ENCODE peak calls at places on chromosome 5, in ten cellular contexts. V, S, D, J, U, C, A, N, B and Y are unnamed samples.

GRCh38 chr5:14925326-14925725 is 53.7 kb upstream of the ANKH start:
- DNase-seq in V (no peak), S (no peak), D (no peak), J (no peak), U (no peak), C (no peak), A (peak; percentile 3), N (no peak), B (no peak), Y (no peak)

GRCh38 chr5:113060410-113061025 is 83.9 kb downstream of the DCP2 start:
- DNase-seq in V (no peak), S (no peak), D (no peak), J (no peak), U (no peak), C (no peak), A (no peak), N (no peak), B (no peak), Y (peak; percentile 46)

GRCh38 chr5:80654391-80655230 is at the start of the genes DHFR and MSH3:
- DNase-seq in V (peak; percentile 73), S (peak; percentile 93), D (peak; percentile 96), J (peak; percentile 89), U (peak; percentile 52), C (peak; percentile 76), A (peak; percentile 90), N (peak; percentile 98), B (peak; percentile 88), Y (peak; percentile 94)

GRCh38 chr5:120152472-120152871 is 311.6 kb upstream of the PRR16 start:
- DNase-seq in V (no peak), S (peak; percentile 17), D (no peak), J (peak; percentile 76), U (peak; percentile 72), C (no peak), A (peak; percentile 94), N (peak; percentile 58), B (no peak), Y (no peak)

GRCh38 chr5:80189701-80190100 is 66.1 kb downstream of the SERINC5 start:
- DNase-seq in V (no peak), S (no peak), D (no peak), J (no peak), U (no peak), C (no peak), A (no peak), N (no peak), B (no peak), Y (no peak)

GRCh38 chr5:27706832-27707231 is 668.4 kb upstream of the CDH9 start:
- DNase-seq in V (no peak), S (no peak), D (no peak), J (no peak), U (no peak), C (no peak), A (no peak), N (no peak), B (no peak), Y (no peak)

GRCh38 chr5:119070578-119070827 is 384 bp upstream of the DMXL1 start:
- DNase-seq in V (no peak), S (no peak), D (peak; percentile 93), J (no peak), U (no peak), C (peak; percentile 66), A (no peak), N (peak; percentile 17), B (peak; percentile 86), Y (no peak)

GRCh38 chr5:10849278-10849677 is 88.2 kb upstream of the DAP start:
- DNase-seq in V (no peak), S (no peak), D (no peak), J (no peak), U (no peak), C (no peak), A (peak; percentile 77), N (no peak), B (no peak), Y (no peak)

GRCh38 chr5:127299678-127300077 is 9.1 kb downstream of the MEGF10 start:
- DNase-seq in V (no peak), S (no peak), D (peak; percentile 38), J (no peak), U (no peak), C (no peak), A (no peak), N (no peak), B (no peak), Y (no peak)

GRCh38 chr5:112264666-112265065 is 154.4 kb downstream of the EPB41L4A start:
- DNase-seq in V (no peak), S (no peak), D (no peak), J (no peak), U (no peak), C (no peak), A (no peak), N (no peak), B (no peak), Y (no peak)

GRCh38 chr5:172364773-172365172 is 81.2 kb upstream of the UBTD2 start:
- DNase-seq in V (no peak), S (peak; percentile 29), D (no peak), J (no peak), U (no peak), C (no peak), A (no peak), N (no peak), B (no peak), Y (peak; percentile 59)

GRCh38 chr5:93107828-93108520 is 473.0 kb downstream of the NR2F1-AS1 start:
- DNase-seq in V (no peak), S (no peak), D (no peak), J (no peak), U (no peak), C (no peak), A (peak; percentile 86), N (no peak), B (no peak), Y (no peak)

GRCh38 chr5:135578685-135579341 is at the start of gene CXCL14:
- DNase-seq in V (peak; percentile 52), S (no peak), D (peak; percentile 84), J (no peak), U (no peak), C (peak; percentile 71), A (peak; percentile 57), N (peak; percentile 89), B (peak; percentile 47), Y (no peak)

GRCh38 chr5:135578305-135578684 is 496 bp downstream of the CXCL14 start:
- DNase-seq in V (no peak), S (no peak), D (peak; percentile 40), J (no peak), U (no peak), C (no peak), A (no peak), N (peak; percentile 50), B (no peak), Y (no peak)

GRCh38 chr5:135576075-135576599 is 2.7 kb downstream of the CXCL14 start:
- DNase-seq in V (no peak), S (no peak), D (peak; percentile 34), J (no peak), U (no peak), C (no peak), A (no peak), N (peak; percentile 89), B (no peak), Y (no peak)

GRCh38 chr5:135574493-135574892 is 4.3 kb downstream of the CXCL14 start:
- DNase-seq in V (no peak), S (no peak), D (no peak), J (no peak), U (no peak), C (no peak), A (no peak), N (no peak), B (no peak), Y (no peak)

GRCh38 chr5:135577421-135577820 is 1.4 kb downstream of the CXCL14 start:
- DNase-seq in V (no peak), S (no peak), D (peak; percentile 28), J (no peak), U (no peak), C (no peak), A (no peak), N (no peak), B (no peak), Y (no peak)
- H3K27me3 ChIP-seq in V (peaks cover 44% of the 10 kb centered on the region), S (peaks cover 4% of the 10 kb centered on the region), D (peaks cover 61% of the 10 kb centered on the region), J (peaks cover 45% of the 10 kb centered on the region), U (peaks cover 20% of the 10 kb centered on the region), C (peaks cover 30% of the 10 kb centered on the region), A (peaks cover 62% of the 10 kb centered on the region), N (peaks cover 38% of the 10 kb centered on the region), B (peaks cover 53% of the 10 kb centered on the region), Y (peaks cover 32% of the 10 kb centered on the region)

GRCh38 chr5:37198066-37198465 is 51.1 kb downstream of the CPLANE1 start:
- DNase-seq in V (no peak), S (no peak), D (no peak), J (no peak), U (no peak), C (no peak), A (no peak), N (no peak), B (no peak), Y (no peak)
- H3K36me3 ChIP-seq in V (no peaks in the 10 kb centered on the region), S (peaks cover 64% of the 10 kb centered on the region), D (peaks cover 6% of the 10 kb centered on the region), J (peaks cover 36% of the 10 kb centered on the region), U (peaks cover 5% of the 10 kb centered on the region), C (peaks cover 49% of the 10 kb centered on the region), A (peaks cover 6% of the 10 kb centered on the region), N (peaks cover 24% of the 10 kb centered on the region), B (peaks cover 1% of the 10 kb centered on the region), Y (no peaks in the 10 kb centered on the region)

DNA sequence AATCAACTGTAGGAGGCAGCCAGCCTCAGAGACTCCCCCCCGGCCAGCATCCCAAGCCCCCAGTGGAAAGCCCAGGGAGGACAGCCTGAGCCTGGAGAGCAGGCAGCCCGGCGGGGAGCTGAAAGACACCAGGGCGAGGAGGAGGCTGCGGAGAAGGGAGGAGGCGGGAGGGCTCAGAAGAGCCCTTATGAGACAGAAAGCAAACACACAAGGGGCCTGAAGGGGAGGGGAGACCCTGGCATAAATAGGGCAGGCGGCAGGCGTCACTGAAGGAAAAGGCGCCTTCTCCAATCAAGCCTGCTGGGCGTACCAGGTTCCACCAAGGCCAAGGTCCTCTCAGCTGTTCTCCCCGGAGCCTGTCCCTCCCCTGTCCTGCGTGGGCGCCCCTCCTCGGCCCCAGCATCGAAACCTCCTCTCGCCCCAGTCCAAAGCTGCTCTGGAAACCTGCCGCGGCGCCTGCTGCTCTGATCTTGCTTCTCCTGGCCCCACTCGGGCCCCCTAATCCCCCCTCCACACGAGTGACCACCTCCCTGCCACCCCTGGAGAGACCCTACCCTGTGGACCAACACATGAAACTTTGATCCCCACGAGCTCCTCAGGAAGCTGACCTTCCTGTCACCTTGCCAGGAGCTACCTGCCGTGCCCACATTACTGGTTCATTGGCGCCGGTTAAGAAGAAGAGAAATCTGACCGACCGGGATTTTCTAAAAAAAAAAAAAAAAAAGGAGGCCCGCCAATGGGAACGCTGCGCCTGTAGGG is 1.2 kb downstream of the SLC9A3 start:
- DNase-seq in V (no peak), S (no peak), D (peak; percentile 64), J (no peak), U (no peak), C (no peak), A (no peak), N (no peak), B (no peak), Y (no peak)
- H3K27me3 ChIP-seq in V (peaks cover 68% of the 10 kb centered on the region), S (no peaks in the 10 kb centered on the region), D (peaks cover 67% of the 10 kb centered on the region), J (peaks cover 84% of the 10 kb centered on the region), U (peaks cover 41% of the 10 kb centered on the region), C (peaks cover 53% of the 10 kb centered on the region), A (peaks cover 84% of the 10 kb centered on the region), N (peaks cover 66% of the 10 kb centered on the region), B (peaks cover 98% of the 10 kb centered on the region), Y (peaks cover 70% of the 10 kb centered on the region)

DNA sequence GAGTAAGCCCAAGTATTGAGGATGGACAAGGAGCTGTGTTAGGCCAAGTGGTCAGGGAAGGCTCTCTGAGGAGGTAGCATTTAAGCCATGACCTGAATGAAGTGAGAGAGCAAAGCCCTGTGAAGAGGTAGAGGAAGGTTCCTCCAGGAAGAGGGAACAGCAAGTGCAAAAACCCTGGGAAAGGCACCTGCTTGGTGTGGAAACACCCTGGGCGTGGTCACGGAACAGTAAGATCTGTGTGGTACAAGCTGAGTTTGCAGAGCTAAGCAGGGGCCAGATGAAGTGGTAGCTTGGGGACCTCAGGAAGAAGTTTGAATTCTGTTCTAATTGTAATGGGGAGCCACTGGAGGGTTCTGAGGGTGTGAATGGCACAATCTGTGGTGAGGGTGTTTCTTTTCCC is 310.2 kb downstream of the ARHGAP26 start:
- DNase-seq in V (no peak), S (no peak), D (no peak), J (no peak), U (no peak), C (no peak), A (no peak), N (no peak), B (no peak), Y (no peak)
- H3K36me3 ChIP-seq in V (no peaks in the 10 kb centered on the region), S (no peaks in the 10 kb centered on the region), D (no peaks in the 10 kb centered on the region), J (no peaks in the 10 kb centered on the region), U (no peaks in the 10 kb centered on the region), C (no peaks in the 10 kb centered on the region), A (no peaks in the 10 kb centered on the region), N (no peaks in the 10 kb centered on the region), B (no peaks in the 10 kb centered on the region), Y (no peaks in the 10 kb centered on the region)